ENCODE peak calls at places on chromosomes 7 and 10, in seven cellular contexts. I is left kidney; Q is right lobe of liver; Y is amygdala; A is effector memory CD8-positive, alpha-beta T cell; B is suprapubic skin; Z is activated T-helper 1 cell treated with Interleukin-2 at 50 U/mL for 16 hours. C is an unnamed sample.

GRCh38 chr7:5584821-5585220 is 161.2 kb upstream of the TNRC18 start:
- DNase-seq in I (no peak), Q (no peak), Y (no peak), A (no peak), B (no peak), Z (no peak), C (no peak)

GRCh38 chr10:124482876-124483275 is 21.3 kb downstream of the LHPP start:
- DNase-seq in I (no peak), Q (no peak), Y (no peak), A (no peak), B (no peak), Z (no peak), C (no peak)

GRCh38 chr7:107043916-107044346 is 574 bp upstream of the PRKAR2B start:
- DNase-seq in I (no peak), Q (no peak), Y (no peak), A (no peak), B (no peak), Z (no peak), C (no peak)

GRCh38 chr10:4395731-4396130 is 430.3 kb upstream of the AKR1E2 start:
- DNase-seq in I (no peak), Q (no peak), Y (no peak), A (no peak), B (no peak), Z (no peak), C (no peak)

GRCh38 chr7:129707910-129708490 is 96.5 kb downstream of the NRF1 start:
- DNase-seq in I (no peak), Q (no peak), Y (no peak), A (no peak), B (no peak), Z (no peak), C (no peak)

GRCh38 chr7:5053175-5053574 is 7.5 kb downstream of the RBAK start:
- DNase-seq in I (no peak), Q (no peak), Y (no peak), A (no peak), B (no peak), Z (no peak), C (no peak)

GRCh38 chr7:18829518-18830252 is 287.8 kb downstream of the TWIST1 start:
- DNase-seq in I (peak; percentile 39), Q (no peak), Y (no peak), A (no peak), B (no peak), Z (no peak), C (no peak)

GRCh38 chr7:107563072-107563760 is 504 bp downstream of the COG5 start:
- DNase-seq in I (peak; percentile 87), Q (no peak), Y (no peak), A (no peak), B (no peak), Z (no peak), C (no peak)

GRCh38 chr7:27207348-27207985 is 7.6 kb upstream of the HOXA13 start:
- DNase-seq in I (no peak), Q (no peak), Y (no peak), A (no peak), B (no peak), Z (no peak), C (no peak)

GRCh38 chr10:123287594-123288247 is 133.5 kb downstream of the BUB3 start:
- DNase-seq in I (peak; percentile 24), Q (no peak), Y (no peak), A (no peak), B (no peak), Z (no peak), C (no peak)

GRCh38 chr7:25454562-25455031 is 226.3 kb upstream of the NPVF start:
- DNase-seq in I (peak; percentile 43), Q (no peak), Y (no peak), A (no peak), B (no peak), Z (no peak), C (no peak)

GRCh38 chr10:125757742-125758141 is 17.9 kb downstream of the MMP21 start:
- DNase-seq in I (no peak), Q (no peak), Y (no peak), A (no peak), B (no peak), Z (no peak), C (no peak)

GRCh38 chr7:145036592-145037386 is 200.9 kb upstream of the TPK1 start:
- DNase-seq in I (peak; percentile 79), Q (no peak), Y (no peak), A (peak; percentile 14), B (no peak), Z (no peak), C (peak; percentile 44)

GRCh38 chr10:22475857-22476600 is 130.7 kb downstream of the SPAG6 start:
- DNase-seq in I (peak; percentile 73), Q (no peak), Y (peak; percentile 36), A (no peak), B (no peak), Z (no peak), C (peak; percentile 89)

GRCh38 chr7:100101016-100101862 is at the start of the genes AP4M1 and MCM7:
- DNase-seq in I (peak; percentile 100), Q (peak; percentile 100), Y (peak; percentile 98), A (peak; percentile 93), B (peak; percentile 100), Z (peak; percentile 93), C (peak; percentile 98)

C was measured in retina.